ENCODE peak calls at places on chromosome 17, in ten cellular contexts. C is neural progenitor cell, K is astrocyte, A is GM12878, E is tibial artery, J is stomach, I is DND-41, R is IMR-90, X is thoracic aorta, O is esophagus squamous epithelium. Z is an unnamed sample. For H3K4me1, the result is how much of the 10 kb centered on the place peaks cover.

GRCh38 chr17:3804503-3804931 is 3.5 kb upstream of the ITGAE start:
- DNase-seq in C (no peak), K (peak), A (peak), E (no peak), J (no peak), I (no peak), R (peak), X (no peak), O (no peak), Z (no peak)

GRCh38 chr17:13572581-13572980 is 29.1 kb downstream of the HS3ST3A1 start:
- DNase-seq in C (no peak), K (no peak), A (no peak), E (no peak), J (no peak), I (no peak), R (no peak), X (no peak), O (no peak), Z (no peak)

GRCh38 chr17:82257473-82257872 is 16.0 kb downstream of the CSNK1D start:
- DNase-seq in C (peak), K (no peak), A (no peak), E (no peak), J (peak), I (peak), R (no peak), X (no peak), O (no peak), Z (no peak)

GRCh38 chr17:8894673-8895578 is 27.5 kb upstream of the PIK3R6 start:
- DNase-seq in C (peak), K (peak), A (peak), E (peak), J (peak), I (peak), R (peak), X (no peak), O (no peak), Z (no peak)

GRCh38 chr17:60641126-60641525 is 36.5 kb upstream of the BCAS3 start:
- DNase-seq in C (no peak), K (peak), A (no peak), E (no peak), J (no peak), I (no peak), R (no peak), X (no peak), O (no peak), Z (no peak)

GRCh38 chr17:58224315-58224714 is 5.3 kb upstream of the MKS1 start:
- DNase-seq in C (no peak), K (peak), A (no peak), E (no peak), J (no peak), I (no peak), R (peak), X (no peak), O (no peak), Z (no peak)

GRCh38 chr17:45731459-45731858 is 52.7 kb upstream of the CRHR1 start:
- DNase-seq in C (no peak), K (no peak), A (no peak), E (no peak), J (no peak), I (no peak), R (no peak), X (no peak), O (no peak), Z (no peak)

GRCh38 chr17:2975469-2975958 is 87.9 kb downstream of the OR1D5 start:
- DNase-seq in C (no peak), K (peak), A (no peak), E (peak), J (peak), I (no peak), R (no peak), X (no peak), O (no peak), Z (no peak)

GRCh38 chr17:12648498-12648897 is 17.2 kb upstream of the MYOCD start:
- DNase-seq in C (no peak), K (no peak), A (no peak), E (no peak), J (no peak), I (no peak), R (no peak), X (no peak), O (no peak), Z (no peak)

GRCh38 chr17:57035971-57036481 is 49.0 kb upstream of the AKAP1 start:
- DNase-seq in C (no peak), K (no peak), A (no peak), E (no peak), J (peak), I (no peak), R (no peak), X (no peak), O (no peak), Z (no peak)

GRCh38 chr17:58624751-58625150 is 67.1 kb downstream of the TEX14 start:
- DNase-seq in C (no peak), K (no peak), A (no peak), E (no peak), J (no peak), I (no peak), R (no peak), X (no peak), O (no peak), Z (no peak)

GRCh38 chr17:12545877-12546513 is 119.7 kb upstream of the MYOCD start:
- DNase-seq in C (peak), K (peak), A (no peak), E (peak), J (no peak), I (peak), R (peak), X (no peak), O (no peak), Z (no peak)

GRCh38 chr17:48757524-48757961 is 29.0 kb upstream of the HOXB13 start:
- DNase-seq in C (no peak), K (no peak), A (no peak), E (peak), J (no peak), I (no peak), R (no peak), X (no peak), O (no peak), Z (no peak)

GRCh38 chr17:4186244-4186920 is 43.4 kb downstream of the CYB5D2 start:
- DNase-seq in C (no peak), K (no peak), A (no peak), E (no peak), J (no peak), I (no peak), R (no peak), X (no peak), O (no peak), Z (no peak)

GRCh38 chr17:47315451-47316266 is 8.1 kb upstream of the EFCAB13 start:
- DNase-seq in C (peak), K (peak), A (peak), E (no peak), J (no peak), I (peak), R (peak), X (no peak), O (no peak), Z (no peak)

GRCh38 chr17:6940186-6940649 is 55.6 kb upstream of the ALOX12 start:
- DNase-seq in C (no peak), K (no peak), A (no peak), E (no peak), J (no peak), I (no peak), R (no peak), X (no peak), O (no peak), Z (no peak)

GRCh38 chr17:66240630-66241029 is 11.4 kb upstream of the APOH start:
- DNase-seq in C (no peak), K (peak), A (no peak), E (no peak), J (no peak), I (no peak), R (peak), X (no peak), O (no peak), Z (no peak)

GRCh38 chr17:27958708-27959381 is 65.7 kb upstream of the LYRM9 start:
- DNase-seq in C (no peak), K (no peak), A (no peak), E (no peak), J (no peak), I (no peak), R (no peak), X (no peak), O (no peak), Z (no peak)

GRCh38 chr17:50037321-50038107 is 18.4 kb upstream of the ITGA3 start:
- DNase-seq in C (no peak), K (peak), A (no peak), E (peak), J (peak), I (no peak), R (peak), X (peak), O (no peak), Z (peak)

GRCh38 chr17:62601438-62601837 is 26.0 kb upstream of the MRC2 start:
- DNase-seq in C (no peak), K (no peak), A (no peak), E (no peak), J (no peak), I (no peak), R (no peak), X (no peak), O (no peak), Z (no peak)

GRCh38 chr17:17151055-17151454 is 55.1 kb downstream of the PLD6 start:
- DNase-seq in C (no peak), K (peak), A (no peak), E (no peak), J (no peak), I (no peak), R (peak), X (no peak), O (no peak), Z (no peak)

GRCh38 chr17:3556905-3557767 is 476 bp downstream of the TRPV3 start:
- DNase-seq in C (no peak), K (no peak), A (no peak), E (no peak), J (no peak), I (no peak), R (no peak), X (no peak), O (no peak), Z (no peak)

GRCh38 chr17:1878419-1879121 is 48.8 kb downstream of the RPA1 start:
- DNase-seq in C (no peak), K (peak), A (no peak), E (no peak), J (no peak), I (no peak), R (no peak), X (no peak), O (no peak), Z (no peak)

GRCh38 chr17:47192549-47192948 is 3.5 kb upstream of the CDC27 start:
- DNase-seq in C (no peak), K (peak), A (peak), E (no peak), J (no peak), I (no peak), R (no peak), X (no peak), O (no peak), Z (no peak)

GRCh38 chr17:2704890-2705248 is 6.7 kb downstream of the CLUH start:
- DNase-seq in C (peak), K (no peak), A (no peak), E (no peak), J (no peak), I (no peak), R (no peak), X (no peak), O (no peak), Z (peak)

GRCh38 chr17:78338860-78339259 is 21.0 kb downstream of the SOCS3 start:
- DNase-seq in C (no peak), K (no peak), A (no peak), E (no peak), J (peak), I (no peak), R (no peak), X (no peak), O (no peak), Z (no peak)

GRCh38 chr17:35746956-35747355 is 6.1 kb downstream of the GAS2L2 start:
- DNase-seq in C (no peak), K (no peak), A (no peak), E (no peak), J (no peak), I (no peak), R (no peak), X (no peak), O (no peak), Z (no peak)

GRCh38 chr17:1485311-1485747 is 7.2 kb downstream of the MYO1C start:
- DNase-seq in C (peak), K (no peak), A (no peak), E (no peak), J (peak), I (no peak), R (no peak), X (no peak), O (no peak), Z (peak)

GRCh38 chr17:78444392-78444791 is 65.9 kb downstream of the PGS1 start:
- DNase-seq in C (no peak), K (no peak), A (no peak), E (no peak), J (no peak), I (no peak), R (no peak), X (no peak), O (no peak), Z (no peak)

GRCh38 chr17:76265624-76266243 is 586 bp downstream of the UBALD2 start:
- DNase-seq in C (peak), K (no peak), A (no peak), E (peak), J (peak), I (peak), R (peak), X (no peak), O (no peak), Z (peak)

GRCh38 chr17:76262732-76263344 is 2.3 kb upstream of the UBALD2 start:
- DNase-seq in C (no peak), K (peak), A (no peak), E (no peak), J (peak), I (no peak), R (no peak), X (no peak), O (no peak), Z (no peak)

GRCh38 chr17:76264425-76264754 is 758 bp upstream of the UBALD2 start:
- DNase-seq in C (no peak), K (no peak), A (no peak), E (no peak), J (no peak), I (no peak), R (no peak), X (no peak), O (no peak), Z (no peak)

GRCh38 chr17:76264755-76265623 is at the start of gene UBALD2:
- DNase-seq in C (peak), K (peak), A (peak), E (peak), J (peak), I (peak), R (peak), X (peak), O (peak), Z (peak)

DNA sequence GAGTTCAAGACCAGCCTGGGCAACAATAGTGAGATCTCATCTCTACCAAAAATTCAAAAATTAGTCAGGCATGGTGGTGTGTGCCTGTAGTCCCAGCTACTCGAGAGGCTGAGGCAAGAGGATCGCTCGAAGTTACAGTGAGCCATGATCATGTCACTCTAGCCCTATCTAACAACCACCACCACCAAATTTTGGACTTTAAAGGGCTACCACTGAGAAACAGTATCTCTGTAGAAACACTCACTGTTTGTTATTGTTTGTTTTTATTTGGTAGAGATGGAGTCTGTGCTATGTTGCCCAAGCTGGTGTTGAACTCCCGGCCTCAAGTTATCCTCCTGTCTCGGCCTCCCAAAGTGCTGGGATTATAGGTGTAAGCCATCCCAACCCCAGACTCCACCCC is 1.3 kb upstream of the UBALD2 start:
- DNase-seq in C (no peak), K (no peak), A (no peak), E (no peak), J (no peak), I (no peak), R (no peak), X (no peak), O (no peak), Z (no peak)
- H3K4me1 ChIP-seq in C (under half), K (under half), A (under half), E (under half), J (half or more), I (under half), R (under half), X (under half), O (half or more), Z (half or more)

DNA sequence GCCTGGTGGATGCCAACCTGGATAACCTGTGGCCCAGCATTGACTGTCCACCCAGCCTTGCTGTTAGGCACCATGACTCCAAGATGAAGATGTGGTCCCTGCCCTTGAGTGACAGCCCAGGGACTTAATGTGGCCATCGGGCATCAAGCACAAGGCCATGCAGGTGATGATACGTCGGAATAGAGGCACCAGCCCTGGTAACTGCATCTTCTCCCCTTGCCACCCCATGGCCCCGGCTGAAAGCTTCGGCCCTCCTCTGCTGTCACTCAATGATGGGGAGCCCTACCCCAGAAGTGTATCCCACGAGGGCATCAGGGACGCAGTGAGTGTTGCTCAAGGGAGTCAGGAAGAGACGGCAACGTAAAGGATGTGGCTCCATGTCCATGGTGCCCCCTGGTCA is 2.0 kb downstream of the NT5C start:
- DNase-seq in C (no peak), K (no peak), A (no peak), E (no peak), J (no peak), I (no peak), R (no peak), X (no peak), O (no peak), Z (no peak)
- H3K27ac ChIP-seq in C (no peak), K (no peak), A (no peak), E (no peak), J (peak), I (no peak), R (no peak), X (no peak), O (peak), Z (no peak)

DNA sequence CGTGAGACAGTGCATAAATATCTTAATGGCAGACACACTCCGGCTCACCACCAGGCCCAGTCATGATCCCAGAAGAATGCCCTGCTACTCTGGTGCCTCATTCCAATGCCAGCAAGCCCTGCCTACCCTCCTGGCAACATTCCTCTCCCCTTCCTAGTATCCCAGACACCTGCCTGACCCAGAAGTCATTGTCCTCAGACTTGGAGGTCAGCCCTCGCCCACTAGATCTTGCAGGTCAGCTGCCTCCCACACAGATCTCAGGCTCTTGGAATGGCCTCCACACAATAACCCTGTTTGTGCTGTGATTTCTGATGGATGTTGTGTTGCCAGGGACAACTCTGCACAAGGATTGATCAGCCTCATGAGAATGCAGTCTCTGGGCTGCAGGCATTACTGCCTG is 1.8 kb upstream of the TEX2 start:
- DNase-seq in C (no peak), K (no peak), A (no peak), E (no peak), J (no peak), I (no peak), R (no peak), X (no peak), O (no peak), Z (no peak)
- H3K4me1 ChIP-seq in C (under half), K (under half), A (under half), E (under half), J (under half), I (under half), R (under half), X (under half), O (under half), Z (under half)

DNA sequence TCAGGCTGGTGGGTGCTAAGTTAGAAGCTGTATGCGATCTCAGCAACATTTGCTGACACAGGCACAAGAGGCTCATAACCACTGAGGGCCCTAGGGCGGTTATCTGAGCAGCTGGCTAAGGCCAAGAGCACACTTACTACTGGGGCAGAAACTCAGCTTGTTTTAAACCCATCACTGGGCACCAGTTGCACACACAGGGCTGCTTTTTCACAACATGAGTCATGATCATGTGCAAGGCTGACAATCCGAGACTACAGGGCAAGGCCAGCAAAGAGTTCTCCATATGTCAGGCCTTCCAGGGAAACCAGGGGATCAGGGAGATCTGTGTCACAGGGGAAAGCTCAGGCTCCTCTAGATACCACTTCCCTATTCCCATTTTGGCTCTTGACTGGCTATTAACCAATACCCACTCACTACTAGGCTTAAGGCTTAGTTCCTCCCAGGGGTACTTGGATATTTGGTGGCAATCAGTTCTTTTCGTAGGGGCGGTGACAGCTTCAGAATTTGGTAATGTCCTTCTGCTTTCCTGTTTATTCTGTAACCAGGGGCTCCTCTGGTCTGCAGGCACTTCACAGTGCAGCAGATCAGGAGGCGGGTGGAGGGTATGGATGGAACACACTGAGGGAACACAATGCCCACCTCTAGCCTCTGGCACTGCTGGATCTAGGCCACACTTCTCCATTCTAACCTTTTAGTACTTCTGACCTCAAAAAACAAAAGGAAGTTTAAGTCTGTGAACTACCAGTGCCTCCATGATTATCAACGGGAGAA is 44.9 kb upstream of the ERN1 start:
- DNase-seq in C (no peak), K (no peak), A (no peak), E (peak), J (no peak), I (no peak), R (peak), X (no peak), O (no peak), Z (peak)
- H3K27ac ChIP-seq in C (no peak), K (no peak), A (no peak), E (peak), J (peak), I (no peak), R (no peak), X (peak), O (peak), Z (peak)

GRCh38 chr17:74037320-74037719 is 166.2 kb upstream of the RPL38 start:
- DNase-seq in C (peak), K (no peak), A (no peak), E (no peak), J (no peak), I (no peak), R (no peak), X (no peak), O (no peak), Z (no peak)
- H3K4me1 ChIP-seq in C (under half), K (under half), A (under half), E (under half), J (under half), I (under half), R (under half), X (under half), O (under half), Z (under half)

Z was measured in lower lobe of right lung.